ENCODE peak calls at places on chromosomes 3 and 15, in seven cellular contexts. V is SHP77, Z is iPS DF 6.9, Y is A172, G is SIG-M5, W is sigmoid colon, F is mesendoderm. I is an unnamed sample.

GRCh38 chr3:52827441-52827840 is 3.0 kb downstream of the ITIH4 start:
- DNase-seq in V (no peak), Z (no peak), Y (no peak), G (no peak), W (no peak), F (no peak), I (no peak)

GRCh38 chr15:90817117-90818057 is 51.0 kb upstream of the FURIN start:
- DNase-seq in V (no peak), Z (no peak), Y (no peak), G (no peak), W (peak; percentile 55), F (no peak), I (no peak)

GRCh38 chr3:12253521-12253920 is 35.3 kb upstream of the PPARG start:
- DNase-seq in V (no peak), Z (no peak), Y (no peak), G (no peak), W (no peak), F (peak; percentile 27), I (no peak)

GRCh38 chr15:88702983-88703382 is 64.2 kb downstream of the ISG20 start:
- DNase-seq in V (no peak), Z (no peak), Y (no peak), G (no peak), W (no peak), F (no peak), I (no peak)

GRCh38 chr15:38972831-38973230 is 408.2 kb upstream of the RASGRP1 start:
- DNase-seq in V (no peak), Z (no peak), Y (no peak), G (no peak), W (no peak), F (no peak), I (no peak)

GRCh38 chr3:60636846-60637245 is 614.4 kb downstream of the FHIT start:
- DNase-seq in V (no peak), Z (no peak), Y (peak; percentile 31), G (no peak), W (no peak), F (peak; percentile 79), I (no peak)

GRCh38 chr3:47578119-47578630 is 490 bp downstream of the CSPG5 start:
- DNase-seq in V (no peak), Z (no peak), Y (no peak), G (no peak), W (no peak), F (no peak), I (no peak)

GRCh38 chr15:100775581-100776185 is 103.9 kb upstream of the ALDH1A3 start:
- DNase-seq in V (no peak), Z (no peak), Y (no peak), G (no peak), W (peak; percentile 17), F (no peak), I (no peak)

GRCh38 chr15:57537072-57537471 is 54.6 kb upstream of the MYZAP start:
- DNase-seq in V (peak; percentile 96), Z (no peak), Y (peak; percentile 93), G (no peak), W (no peak), F (peak; percentile 95), I (peak; percentile 62)

GRCh38 chr3:4584537-4585249 is 91.5 kb downstream of the ITPR1 start:
- DNase-seq in V (no peak), Z (no peak), Y (peak; percentile 22), G (no peak), W (peak; percentile 67), F (no peak), I (no peak)

GRCh38 chr3:28575748-28576589 is 227.3 kb upstream of the AZI2 start:
- DNase-seq in V (no peak), Z (no peak), Y (peak; percentile 4), G (no peak), W (no peak), F (peak; percentile 80), I (peak; percentile 42)

GRCh38 chr3:15541371-15541770 is 19.9 kb upstream of the COLQ start:
- DNase-seq in V (no peak), Z (no peak), Y (no peak), G (no peak), W (no peak), F (no peak), I (no peak)

GRCh38 chr3:13884851-13885703 is 5.2 kb upstream of the WNT7A start:
- DNase-seq in V (peak; percentile 37), Z (no peak), Y (peak; percentile 57), G (no peak), W (peak; percentile 13), F (peak; percentile 69), I (no peak)

GRCh38 chr3:45455040-45455439 is 66.7 kb downstream of the LARS2 start:
- DNase-seq in V (no peak), Z (no peak), Y (no peak), G (no peak), W (no peak), F (no peak), I (no peak)

GRCh38 chr3:135973846-135974245 is 8.3 kb downstream of the PPP2R3A start:
- DNase-seq in V (no peak), Z (no peak), Y (no peak), G (no peak), W (no peak), F (peak; percentile 13), I (no peak)

GRCh38 chr15:33005582-33005981 is 188.9 kb downstream of the FMN1 start:
- DNase-seq in V (no peak), Z (no peak), Y (no peak), G (no peak), W (no peak), F (no peak), I (no peak)

GRCh38 chr3:101074518-101074917 is 81.3 kb upstream of the ABI3BP start:
- DNase-seq in V (no peak), Z (no peak), Y (no peak), G (no peak), W (no peak), F (no peak), I (no peak)